ENCODE peak calls at places on chromosomes 4 and X, in five cellular contexts. P, R, L, Q and B are unnamed samples. For H3K4me1, the result is how much of the 10 kb centered on the place peaks cover.

GRCh38 chrX:46601283-46601682 is 27.7 kb downstream of the CHST7 start:
- DNase-seq in P (no peak), Q (no peak), L (peak), R (no peak), B (no peak)

GRCh38 chrX:70132244-70132643 is 1.0 kb upstream of the IGBP1 start:
- DNase-seq in P (no peak), Q (no peak), L (peak), R (no peak), B (no peak)

GRCh38 chr4:18850763-18851331 is 829.3 kb upstream of the LCORL start:
- DNase-seq in Q (no peak), P (no peak), L (peak), R (peak), B (no peak)

GRCh38 chr4:168440442-168441264 is 39.6 kb downstream of the DDX60L start:
- DNase-seq in L (peak), R (no peak), P (no peak), Q (no peak), B (no peak)

GRCh38 chr4:64251779-64252178 is 157.5 kb downstream of the TECRL start:
- DNase-seq in P (no peak), L (no peak), R (no peak), Q (no peak), B (no peak)

GRCh38 chr4:138773321-138773720 is 242.3 kb upstream of the NOCT start:
- DNase-seq in P (no peak), L (no peak), R (no peak), Q (no peak), B (no peak)

GRCh38 chr4:56704074-56704473 is 23.0 kb upstream of the HOPX start:
- DNase-seq in L (no peak), P (no peak), R (no peak), Q (no peak), B (no peak)

GRCh38 chrX:124229374-124229773 is 103.1 kb upstream of the TEX13D start:
- DNase-seq in L (no peak), R (no peak), Q (no peak), P (no peak), B (no peak)

GRCh38 chrX:6707497-6707896 is 172.6 kb upstream of the VCX3A start:
- DNase-seq in Q (no peak), L (no peak), R (no peak), P (no peak), B (no peak)

GRCh38 chr4:74536557-74536956 is 91.6 kb downstream of the AREG start:
- DNase-seq in L (peak), R (no peak), Q (no peak), P (no peak), B (no peak)

GRCh38 chr4:83599183-83599582 is 63.3 kb downstream of the GPAT3 start:
- DNase-seq in Q (no peak), L (peak), R (no peak), P (no peak), B (no peak)

GRCh38 chr4:57270350-57270749 is 160.2 kb upstream of the IGFBP7 start:
- DNase-seq in L (peak), P (no peak), R (no peak), Q (no peak), B (no peak)

GRCh38 chr4:153257151-153257620 is 52.9 kb downstream of the TRIM2 start:
- DNase-seq in Q (no peak), P (peak), R (peak), L (peak), B (no peak)

GRCh38 chrX:119218198-119218597 is 17.9 kb upstream of the PGRMC1 start:
- DNase-seq in P (no peak), L (peak), Q (no peak), R (no peak), B (no peak)

GRCh38 chr4:138892483-138893386 is 122.8 kb upstream of the NOCT start:
- DNase-seq in Q (no peak), P (no peak), L (no peak), R (no peak), B (no peak)

GRCh38 chrX:23311731-23312130 is 22.9 kb upstream of the PTCHD1 start:
- DNase-seq in P (no peak), Q (no peak), L (no peak), R (no peak), B (no peak)

GRCh38 chrX:69320116-69320515 is 154.9 kb upstream of the PJA1 start:
- DNase-seq in R (no peak), Q (no peak), L (no peak), P (no peak), B (no peak)

GRCh38 chrX:53449632-53450031 is 15.5 kb upstream of the HSD17B10 start:
- DNase-seq in L (no peak), P (no peak), Q (no peak), R (no peak), B (no peak)

GRCh38 chrX:1210844-1211243 is 1.6 kb downstream of the CRLF2 start:
- DNase-seq in L (no peak), P (no peak), R (no peak), Q (no peak), B (no peak)

GRCh38 chr4:151475338-151475737 is 66.4 kb downstream of the FHIP1A start:
- DNase-seq in P (no peak), L (no peak), Q (no peak), R (no peak), B (no peak)

GRCh38 chr4:38769441-38770210 is 13.2 kb downstream of the TLR10 start:
- DNase-seq in Q (no peak), P (no peak), L (no peak), R (no peak), B (no peak)

GRCh38 chr4:38765391-38765790 is 17.4 kb downstream of the TLR10 start:
- DNase-seq in R (no peak), L (peak), Q (no peak), P (no peak), B (no peak)

GRCh38 chr4:38774181-38774580 is 8.6 kb downstream of the TLR10 start:
- DNase-seq in L (peak), R (no peak), P (no peak), Q (no peak), B (no peak)

GRCh38 chr4:38764292-38764691 is 18.5 kb downstream of the TLR10 start:
- DNase-seq in L (no peak), R (no peak), Q (no peak), P (no peak), B (no peak)

GRCh38 chr4:38768968-38769394 is 13.8 kb downstream of the TLR10 start:
- DNase-seq in Q (no peak), P (no peak), R (no peak), L (no peak), B (no peak)
- H3K4me3 ChIP-seq in Q (no peak), P (no peak), R (no peak), L (no peak), B (no peak)

DNA sequence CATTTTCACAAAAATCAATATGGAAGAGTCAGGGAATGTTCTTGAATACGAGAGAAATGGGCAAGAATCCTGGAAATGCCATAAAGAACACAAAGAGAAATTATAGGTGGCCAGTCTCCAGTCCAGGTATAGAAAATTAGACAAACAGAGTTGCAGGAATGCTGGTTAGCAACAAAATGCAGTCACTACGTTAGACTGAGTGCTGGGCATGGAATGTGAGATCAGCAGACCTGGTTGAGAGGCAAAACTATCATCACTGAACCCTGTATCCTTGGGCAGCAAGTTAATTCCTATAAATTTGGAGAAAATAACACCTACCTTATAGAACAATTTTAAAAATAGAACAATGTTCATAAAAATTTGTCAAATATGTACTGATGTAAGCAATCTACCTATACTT is 417.4 kb downstream of the INPP4B start:
- DNase-seq in L (no peak), P (no peak), R (no peak), Q (no peak), B (no peak)
- H3K4me1 ChIP-seq in L (under half), P (under half), R (under half), Q (under half), B (under half)

GRCh38 chr4:6076391-6076790 is 58.2 kb upstream of the C4orf50 start:
- DNase-seq in Q (no peak), L (no peak), P (no peak), R (no peak), B (no peak)

GRCh38 chr4:6074723-6075122 is 56.5 kb upstream of the C4orf50 start:
- DNase-seq in P (no peak), R (no peak), Q (no peak), L (no peak), B (no peak)

GRCh38 chr4:6085028-6085942 is 67.1 kb upstream of the C4orf50 start:
- DNase-seq in Q (no peak), L (no peak), R (no peak), P (peak), B (no peak)

DNA sequence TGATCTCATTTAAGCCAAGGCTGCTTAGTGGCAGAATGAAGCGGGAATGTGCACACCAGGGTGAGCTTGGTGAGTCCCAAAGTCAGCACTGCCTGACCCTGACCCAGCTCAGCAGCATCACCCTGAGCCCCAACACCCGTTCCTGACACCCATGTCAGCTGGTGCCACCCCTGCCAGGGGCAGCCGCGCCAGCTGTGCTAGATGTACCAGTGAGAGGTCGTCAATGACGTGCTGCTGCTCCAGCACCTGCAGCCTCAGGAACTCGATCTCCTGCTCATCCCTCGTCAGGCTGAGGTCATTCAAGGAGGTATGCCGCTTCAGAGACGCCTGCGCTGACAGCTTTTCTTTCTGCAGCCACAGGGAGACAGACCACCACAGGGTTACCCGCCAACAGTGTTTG is 61.7 kb upstream of the C4orf50 start:
- DNase-seq in R (no peak), P (no peak), Q (no peak), L (no peak), B (no peak)
- H3K4me3 ChIP-seq in R (no peak), P (no peak), Q (no peak), L (no peak), B (no peak)

GRCh38 chr4:122966201-122966600 is 43.8 kb upstream of the NUDT6 start:
- DNase-seq in P (no peak), R (no peak), Q (no peak), L (no peak), B (no peak)
- H3K4me1 ChIP-seq in P (under half), R (under half), Q (under half), L (under half), B (under half)